ENCODE peak calls at places on chromosomes 6 and 20, in seven cellular contexts. V is CD8-positive, alpha-beta T cell; T is psoas muscle; R is aorta; D is body of pancreas; M is GM23248; U is CD8-positive, alpha-beta memory T cell. X is an unnamed sample.
A peak's percentile ranks its signal among the peaks of the same experiment; 100 is the strongest.

GRCh38 chr6:109081516-109081915 is 13.1 kb downstream of the SESN1 start:
- DNase-seq in V (no peak), T (no peak), R (no peak), D (no peak), M (no peak), U (no peak), X (no peak)

GRCh38 chr20:50730765-50731054 is 670 bp upstream of the PARD6B start:
- DNase-seq in V (no peak), T (no peak), R (no peak), D (no peak), M (no peak), U (no peak), X (no peak)

GRCh38 chr6:5626727-5627426 is 365.6 kb downstream of the FARS2 start:
- DNase-seq in V (no peak), T (no peak), R (no peak), D (no peak), M (no peak), U (no peak), X (no peak)

GRCh38 chr20:13289031-13289430 is 68.0 kb downstream of the ISM1 start:
- DNase-seq in V (no peak), T (no peak), R (no peak), D (no peak), M (no peak), U (no peak), X (no peak)

GRCh38 chr20:25278636-25279361 is 30.9 kb downstream of the PYGB start:
- DNase-seq in V (no peak), T (peak; percentile 49), R (peak; percentile 62), D (peak; percentile 8), M (no peak), U (no peak), X (peak; percentile 42)

GRCh38 chr6:130029163-130029562 is 10.8 kb downstream of the L3MBTL3 start:
- DNase-seq in V (peak; percentile 9), T (no peak), R (no peak), D (no peak), M (no peak), U (no peak), X (no peak)

GRCh38 chr6:143405381-143406154 is 44.9 kb downstream of the ADAT2 start:
- DNase-seq in V (no peak), T (no peak), R (no peak), D (no peak), M (peak; percentile 88), U (no peak), X (no peak)

GRCh38 chr6:148885920-148886845 is 139.4 kb downstream of the UST start:
- DNase-seq in V (no peak), T (no peak), R (no peak), D (no peak), M (no peak), U (no peak), X (no peak)

GRCh38 chr6:144362042-144363018 is 77.2 kb downstream of the UTRN start:
- DNase-seq in V (no peak), T (no peak), R (no peak), D (no peak), M (peak; percentile 45), U (no peak), X (no peak)

GRCh38 chr6:37083243-37084138 is 78.0 kb downstream of the FGD2 start:
- DNase-seq in V (no peak), T (peak; percentile 67), R (no peak), D (peak; percentile 54), M (peak; percentile 48), U (no peak), X (no peak)

GRCh38 chr6:5638666-5639065 is 368.1 kb downstream of the NRN1 start:
- DNase-seq in V (no peak), T (no peak), R (no peak), D (no peak), M (no peak), U (no peak), X (no peak)

GRCh38 chr6:159813781-159814180 is 13.7 kb downstream of the PNLDC1 start:
- DNase-seq in V (no peak), T (no peak), R (no peak), D (no peak), M (no peak), U (no peak), X (no peak)

GRCh38 chr6:153092082-153093013 is 38.7 kb downstream of the RGS17 start:
- DNase-seq in V (no peak), T (no peak), R (no peak), D (no peak), M (peak; percentile 81), U (no peak), X (no peak)

GRCh38 chr6:10146723-10147451 is 268.0 kb downstream of the TFAP2A start:
- DNase-seq in V (no peak), T (no peak), R (no peak), D (no peak), M (peak; percentile 67), U (no peak), X (no peak)

GRCh38 chr6:99250476-99250875 is 99.0 kb downstream of the FAXC start:
- DNase-seq in V (no peak), T (no peak), R (no peak), D (no peak), M (no peak), U (no peak), X (no peak)

GRCh38 chr20:62369508-62370114 is 2.5 kb upstream of the LAMA5 start:
- DNase-seq in V (no peak), T (no peak), R (no peak), D (no peak), M (no peak), U (no peak), X (peak; percentile 97)
- H3K4me1 ChIP-seq in V (peaks cover 17% of the 10 kb centered on the region), T (peaks cover 51% of the 10 kb centered on the region), R (no peaks in the 10 kb centered on the region), D (peaks cover 57% of the 10 kb centered on the region), M (peaks cover 21% of the 10 kb centered on the region), U (peaks cover 18% of the 10 kb centered on the region), X (peaks cover 39% of the 10 kb centered on the region)

GRCh38 chr6:151300267-151300930 is 60.6 kb downstream of the AKAP12 start:
- DNase-seq in V (no peak), T (no peak), R (no peak), D (no peak), M (no peak), U (no peak), X (no peak)
- H3K27me3 ChIP-seq in V (no peaks in the 10 kb centered on the region), T (no peaks in the 10 kb centered on the region), R (no peaks in the 10 kb centered on the region), D (no peaks in the 10 kb centered on the region), M (no peaks in the 10 kb centered on the region), U (peaks cover 8% of the 10 kb centered on the region), X (no peaks in the 10 kb centered on the region)

GRCh38 chr6:102581378-102582124 is 1188.0 kb downstream of the GRIK2 start:
- DNase-seq in V (no peak), T (peak; percentile 41), R (no peak), D (no peak), M (no peak), U (no peak), X (no peak)

DNA sequence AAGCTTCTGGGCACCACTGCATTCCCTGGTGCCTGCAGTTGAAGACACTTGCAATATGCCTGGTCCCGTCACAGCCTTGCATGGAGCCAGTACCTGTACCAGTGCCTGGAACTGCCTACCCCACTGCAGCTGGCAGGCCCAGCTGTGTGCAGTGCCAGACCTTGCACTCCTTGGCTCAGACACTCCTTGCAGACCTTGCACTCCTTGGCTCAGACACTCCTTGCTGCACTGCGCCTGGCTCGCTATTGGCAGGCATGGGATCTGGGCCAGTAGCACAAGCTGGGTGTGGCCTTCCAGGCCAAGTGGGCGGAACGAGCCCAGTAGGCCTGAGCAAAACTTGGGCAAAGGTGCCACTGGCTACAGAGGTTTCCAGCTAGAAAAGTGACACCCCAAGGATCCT is 1189.1 kb downstream of the GRIK2 start:
- DNase-seq in V (no peak), T (no peak), R (peak; percentile 45), D (no peak), M (no peak), U (no peak), X (no peak)
- H3K9me3 ChIP-seq in V (no peaks in the 10 kb centered on the region), T (peaks cover 8% of the 10 kb centered on the region), R (no peaks in the 10 kb centered on the region), D (no peaks in the 10 kb centered on the region), M (no peaks in the 10 kb centered on the region), U (no peaks in the 10 kb centered on the region), X (no peaks in the 10 kb centered on the region)

DNA sequence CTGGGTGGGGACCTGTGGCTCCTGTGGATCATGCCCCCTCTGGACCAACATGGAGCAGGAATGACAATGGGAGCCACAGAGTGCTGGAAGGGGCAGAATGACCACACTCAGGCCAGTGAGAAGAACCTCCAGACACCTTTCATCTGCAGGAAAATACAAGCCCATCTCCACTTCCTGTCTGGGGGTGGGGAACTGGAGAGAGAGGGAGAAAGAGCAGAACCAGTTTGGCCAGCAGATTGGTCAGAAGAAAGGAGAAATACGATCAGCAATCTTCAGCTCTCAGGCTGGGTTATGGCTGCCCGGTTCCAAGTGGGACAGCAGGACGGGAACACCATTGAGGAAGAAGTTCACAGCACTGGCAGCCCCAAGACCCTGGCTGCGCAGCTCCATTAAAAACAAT is 37.0 kb downstream of the BMP7 start:
- DNase-seq in V (no peak), T (peak; percentile 9), R (no peak), D (no peak), M (no peak), U (no peak), X (no peak)
- H3K4me1 ChIP-seq in V (no peaks in the 10 kb centered on the region), T (no peaks in the 10 kb centered on the region), R (no peaks in the 10 kb centered on the region), D (no peaks in the 10 kb centered on the region), M (peaks cover 3% of the 10 kb centered on the region), U (no peaks in the 10 kb centered on the region), X (no peaks in the 10 kb centered on the region)

GRCh38 chr6:149905911-149906371 is 8.0 kb upstream of the RAET1E start:
- DNase-seq in V (no peak), T (no peak), R (peak; percentile 61), D (no peak), M (no peak), U (no peak), X (no peak)
- H3K27me3 ChIP-seq in V (no peaks in the 10 kb centered on the region), T (no peaks in the 10 kb centered on the region), R (no peaks in the 10 kb centered on the region), D (no peaks in the 10 kb centered on the region), M (no peaks in the 10 kb centered on the region), U (no peaks in the 10 kb centered on the region), X (no peaks in the 10 kb centered on the region)

GRCh38 chr6:351867-352289 is 39.7 kb upstream of the IRF4 start:
- DNase-seq in V (no peak), T (no peak), R (no peak), D (no peak), M (no peak), U (no peak), X (no peak)
- H3K9me3 ChIP-seq in V (no peaks in the 10 kb centered on the region), T (no peaks in the 10 kb centered on the region), R (no peaks in the 10 kb centered on the region), D (no peaks in the 10 kb centered on the region), M (no peaks in the 10 kb centered on the region), U (no peaks in the 10 kb centered on the region), X (no peaks in the 10 kb centered on the region)